ENCODE peak calls at places on chromosome 14, in six cellular contexts. R, K, G, F, S and I are unnamed samples.

GRCh38 chr14:75559451-75560187 is 18.8 kb upstream of the FLVCR2 start:
- DNase-seq in G (peak), F (no peak), R (no peak), K (peak), S (no peak), I (no peak)

GRCh38 chr14:99724939-99725773 is 41.1 kb downstream of the CYP46A1 start:
- DNase-seq in S (peak), F (no peak), R (peak), G (no peak), K (no peak), I (no peak)

GRCh38 chr14:103871596-103872480 is 24.5 kb upstream of the PPP1R13B start:
- DNase-seq in G (no peak), K (no peak), F (no peak), S (peak), R (peak), I (peak)

GRCh38 chr14:76953196-76953945 is 75.1 kb downstream of the IRF2BPL start:
- DNase-seq in K (peak), S (no peak), F (peak), R (no peak), G (peak), I (no peak)

GRCh38 chr14:59454131-59454530 is 11.0 kb downstream of the GPR135 start:
- DNase-seq in S (no peak), G (peak), K (peak), R (no peak), F (no peak), I (no peak)

GRCh38 chr14:87264386-87264785 is 728.6 kb downstream of the GALC start:
- DNase-seq in F (peak), R (no peak), K (no peak), G (no peak), S (no peak), I (no peak)

GRCh38 chr14:77458249-77458950 is 507 bp downstream of the AHSA1 start:
- DNase-seq in S (no peak), G (peak), K (peak), R (peak), F (peak), I (no peak)

GRCh38 chr14:26863736-26864135 is 265.9 kb upstream of the NOVA1 start:
- DNase-seq in G (no peak), F (no peak), R (no peak), S (no peak), K (peak), I (no peak)

GRCh38 chr14:84646791-84647500 is 883.0 kb upstream of the FLRT2 start:
- DNase-seq in R (no peak), G (peak), S (no peak), K (peak), F (no peak), I (no peak)

GRCh38 chr14:50599700-50600444 is 39.9 kb downstream of the ATL1 start:
- DNase-seq in G (peak), K (peak), F (no peak), R (no peak), S (no peak), I (peak)

GRCh38 chr14:50750323-50750722 is 80.6 kb downstream of the NIN start:
- DNase-seq in S (no peak), F (no peak), G (no peak), K (no peak), R (no peak), I (no peak)

GRCh38 chr14:104604461-104605449 is at the start of gene TMEM179:
- DNase-seq in K (peak), S (peak), R (peak), F (no peak), G (peak), I (peak)

GRCh38 chr14:96103560-96104460 is 64.6 kb downstream of the C14orf132 start:
- DNase-seq in F (no peak), G (no peak), S (no peak), R (no peak), K (no peak), I (no peak)

GRCh38 chr14:72745546-72745945 is 148.4 kb downstream of the DPF3 start:
- DNase-seq in S (peak), G (peak), K (peak), F (no peak), R (no peak), I (no peak)

GRCh38 chr14:96501746-96502620 is at the start of gene PAPOLA:
- DNase-seq in F (peak), R (peak), G (peak), S (peak), K (peak), I (peak)

GRCh38 chr14:61322011-61322798 is 826 bp downstream of the PRKCH start:
- DNase-seq in S (peak), K (no peak), G (no peak), R (peak), F (peak), I (no peak)

GRCh38 chr14:88879016-88879415 is 54.6 kb downstream of the TTC8 start:
- DNase-seq in G (peak), F (peak), S (no peak), R (no peak), K (peak), I (no peak)

GRCh38 chr14:59107819-59108218 is 80.6 kb upstream of the DAAM1 start:
- DNase-seq in G (no peak), F (no peak), R (no peak), S (no peak), K (no peak), I (no peak)

GRCh38 chr14:73717998-73718741 is 4.0 kb upstream of the PNMA1 start:
- DNase-seq in K (no peak), F (no peak), S (peak), G (peak), R (peak), I (no peak)

GRCh38 chr14:79256311-79256879 is 954.9 kb downstream of the DIO2 start:
- DNase-seq in K (no peak), G (no peak), F (no peak), R (no peak), S (no peak), I (no peak)

GRCh38 chr14:58864751-58865519 is 227.2 kb downstream of the DACT1 start:
- DNase-seq in K (peak), S (no peak), F (no peak), G (peak), R (no peak), I (no peak)

GRCh38 chr14:21142357-21142756 is 13.5 kb downstream of the OR5AU1 start:
- DNase-seq in G (no peak), S (no peak), K (no peak), R (no peak), F (no peak), I (no peak)
- H4K91ac ChIP-seq in G (no peak), S (no peak), K (no peak), R (no peak), F (no peak), I (no peak)

DNA sequence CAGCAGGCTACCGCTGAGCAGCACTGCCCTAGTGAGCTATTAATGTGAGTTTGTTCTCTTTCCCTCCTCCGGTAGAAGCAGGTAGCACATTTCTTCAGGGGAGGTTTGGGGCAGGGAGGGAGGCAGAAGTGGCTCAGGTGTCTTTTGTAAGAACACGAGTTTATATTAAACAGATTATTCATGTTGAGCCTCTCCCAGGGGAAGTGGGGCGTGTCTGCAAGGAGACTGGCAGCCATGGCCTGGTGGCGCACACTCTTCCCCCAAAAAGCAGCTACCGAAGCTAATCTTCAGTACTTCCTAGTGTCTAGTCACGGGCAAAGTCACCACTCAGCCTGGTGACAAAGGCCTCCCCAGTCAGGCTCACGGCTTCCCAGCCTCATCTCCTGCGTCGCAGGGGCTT is 53.3 kb downstream of the PRIMA1 start:
- DNase-seq in S (no peak), K (no peak), R (no peak), F (no peak), G (no peak), I (no peak)
- H4K91ac ChIP-seq in S (no peak), K (no peak), R (no peak), F (no peak), G (no peak), I (no peak)

GRCh38 chr14:38948576-38948975 is 154.5 kb downstream of the SEC23A start:
- DNase-seq in S (no peak), R (no peak), K (no peak), G (no peak), F (no peak), I (no peak)

GRCh38 chr14:38948171-38948570 is 154.9 kb downstream of the SEC23A start:
- DNase-seq in R (no peak), F (no peak), K (no peak), G (no peak), S (no peak), I (no peak)

GRCh38 chr14:38947343-38947742 is 155.7 kb downstream of the SEC23A start:
- DNase-seq in F (no peak), S (no peak), G (no peak), K (no peak), R (no peak), I (no peak)

GRCh38 chr14:38941485-38941884 is 161.6 kb downstream of the SEC23A start:
- DNase-seq in R (no peak), S (no peak), F (no peak), K (no peak), G (no peak), I (no peak)

GRCh38 chr14:38944691-38945090 is 158.3 kb downstream of the SEC23A start:
- DNase-seq in G (no peak), K (no peak), F (no peak), R (no peak), S (no peak), I (no peak)
- H4K91ac ChIP-seq in G (no peak), K (no peak), F (no peak), R (no peak), S (no peak), I (no peak)

GRCh38 chr14:54574528-54574927 is 7.6 kb downstream of the SAMD4A start:
- DNase-seq in G (no peak), K (no peak), S (no peak), F (no peak), R (no peak), I (no peak)

GRCh38 chr14:54570651-54571415 is 3.9 kb downstream of the SAMD4A start:
- DNase-seq in F (no peak), S (no peak), K (peak), G (peak), R (no peak), I (no peak)

GRCh38 chr14:54570047-54570446 is 3.1 kb downstream of the SAMD4A start:
- DNase-seq in S (no peak), G (no peak), K (peak), F (no peak), R (no peak), I (no peak)

GRCh38 chr14:54568821-54569591 is 2.1 kb downstream of the SAMD4A start:
- DNase-seq in R (no peak), G (peak), K (peak), F (no peak), S (no peak), I (no peak)

GRCh38 chr14:54572316-54572715 is 5.4 kb downstream of the SAMD4A start:
- DNase-seq in R (peak), K (peak), G (no peak), S (no peak), F (peak), I (no peak)
- H4K91ac ChIP-seq in R (no peak), K (no peak), G (no peak), S (no peak), F (no peak), I (no peak)

GRCh38 chr14:69528143-69528542 is 43.6 kb downstream of the PLEKHD1 start:
- DNase-seq in K (no peak), R (no peak), G (no peak), F (no peak), S (no peak), I (no peak)
- H4K91ac ChIP-seq in K (no peak), R (no peak), G (no peak), F (no peak), S (no peak), I (no peak)

DNA sequence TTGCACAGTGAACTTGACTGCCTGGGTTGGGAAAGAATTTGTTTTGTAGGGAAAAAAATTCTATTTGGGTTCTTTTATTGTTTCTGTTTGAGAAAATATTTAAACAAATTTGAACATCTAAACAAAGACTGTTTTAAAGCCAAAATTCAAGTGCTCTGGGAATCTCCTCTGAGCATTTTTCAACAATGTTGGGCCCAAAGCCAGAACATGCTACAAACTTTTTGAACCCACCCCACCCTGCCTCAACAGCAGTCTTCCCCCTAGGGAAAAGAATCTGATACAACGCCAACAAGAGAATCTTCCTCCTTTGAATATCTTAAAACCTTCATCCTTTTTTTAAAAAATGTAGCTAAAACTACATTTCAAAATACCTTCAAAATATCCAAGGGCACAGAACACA is 20.3 kb upstream of the NID2 start:
- DNase-seq in F (no peak), K (no peak), R (no peak), G (no peak), S (no peak), I (no peak)
- H4K91ac ChIP-seq in F (no peak), K (no peak), R (no peak), G (no peak), S (no peak), I (no peak)